ENCODE peak calls at places on chromosome 7, in six cellular contexts. I, W, X, J, N and G are unnamed samples.

GRCh38 chr7:98990356-98990755 is 112.0 kb downstream of the TRRAP start:
- DNase-seq in I (no peak), W (no peak), X (no peak), J (no peak), N (no peak), G (no peak)

GRCh38 chr7:138837627-138838026 is 39.6 kb upstream of the ATP6V0A4 start:
- DNase-seq in I (peak; percentile 2), W (no peak), X (no peak), J (no peak), N (no peak), G (no peak)

GRCh38 chr7:105802611-105803520 is 73.5 kb downstream of the ATXN7L1 start:
- DNase-seq in I (no peak), W (no peak), X (no peak), J (no peak), N (no peak), G (no peak)

GRCh38 chr7:93574646-93575554 is at the start of gene CALCR:
- DNase-seq in I (no peak), W (peak; percentile 80), X (no peak), J (no peak), N (no peak), G (peak; percentile 0)

GRCh38 chr7:39880556-39880955 is 69.5 kb upstream of the CDK13 start:
- DNase-seq in I (no peak), W (no peak), X (no peak), J (no peak), N (no peak), G (peak; percentile 1)

GRCh38 chr7:155193716-155194115 is 104.0 kb upstream of the INSIG1 start:
- DNase-seq in I (no peak), W (no peak), X (no peak), J (no peak), N (no peak), G (no peak)

GRCh38 chr7:99955247-99955646 is 20.6 kb downstream of the AZGP1 start:
- DNase-seq in I (no peak), W (no peak), X (no peak), J (peak; percentile 74), N (no peak), G (no peak)

GRCh38 chr7:26292768-26293560 is 1.3 kb downstream of the SNX10 start:
- DNase-seq in I (no peak), W (no peak), X (no peak), J (peak; percentile 5), N (no peak), G (no peak)

GRCh38 chr7:7554647-7555575 is 11.8 kb upstream of the MIOS start:
- DNase-seq in I (no peak), W (no peak), X (no peak), J (no peak), N (no peak), G (no peak)

GRCh38 chr7:22611758-22612079 is 111.7 kb upstream of the STEAP1B start:
- DNase-seq in I (no peak), W (no peak), X (no peak), J (no peak), N (no peak), G (no peak)

GRCh38 chr7:78499283-78499682 is 700.7 kb downstream of the PHTF2 start:
- DNase-seq in I (no peak), W (no peak), X (no peak), J (no peak), N (no peak), G (no peak)

GRCh38 chr7:127527561-127527960 is 57.8 kb downstream of the GCC1 start:
- DNase-seq in I (no peak), W (no peak), X (no peak), J (no peak), N (no peak), G (no peak)

GRCh38 chr7:49023345-49024330 is 99.3 kb downstream of the CDC14C start:
- DNase-seq in I (no peak), W (peak; percentile 33), X (no peak), J (no peak), N (no peak), G (no peak)

GRCh38 chr7:114818501-114818900 is 103.4 kb upstream of the MDFIC start:
- DNase-seq in I (no peak), W (no peak), X (no peak), J (peak; percentile 62), N (no peak), G (no peak)

GRCh38 chr7:100830396-100830795 is 3.1 kb upstream of the EPHB4 start:
- DNase-seq in I (no peak), W (no peak), X (no peak), J (no peak), N (no peak), G (no peak)

GRCh38 chr7:131546583-131547111 is 9.8 kb downstream of the PODXL start:
- DNase-seq in I (peak; percentile 37), W (peak; percentile 86), X (peak; percentile 13), J (peak; percentile 48), N (no peak), G (peak; percentile 23)

GRCh38 chr7:3434611-3435010 is 133.6 kb downstream of the SDK1 start:
- DNase-seq in I (no peak), W (no peak), X (no peak), J (no peak), N (no peak), G (no peak)

GRCh38 chr7:129423700-129424410 is 10.4 kb upstream of the STRIP2 start:
- DNase-seq in I (no peak), W (no peak), X (no peak), J (peak; percentile 53), N (no peak), G (no peak)

GRCh38 chr7:80145780-80146422 is 11.3 kb downstream of the GNAI1 start:
- DNase-seq in I (no peak), W (no peak), X (no peak), J (no peak), N (no peak), G (no peak)

GRCh38 chr7:110962374-110962773 is 128.6 kb upstream of the LRRN3 start:
- DNase-seq in I (no peak), W (no peak), X (no peak), J (no peak), N (no peak), G (no peak)

GRCh38 chr7:140899883-140900282 is 24.8 kb downstream of the BRAF start:
- DNase-seq in I (no peak), W (peak; percentile 37), X (no peak), J (no peak), N (no peak), G (no peak)

GRCh38 chr7:76427635-76428034 is 2.9 kb downstream of the ZP3 start:
- DNase-seq in I (no peak), W (no peak), X (no peak), J (no peak), N (no peak), G (no peak)

GRCh38 chr7:66804001-66804400 is 63.5 kb downstream of the RABGEF1 start:
- DNase-seq in I (no peak), W (no peak), X (no peak), J (no peak), N (no peak), G (no peak)

GRCh38 chr7:81684513-81685262 is 85.2 kb downstream of the HGF start:
- DNase-seq in I (peak; percentile 76), W (peak; percentile 35), X (no peak), J (peak; percentile 98), N (no peak), G (peak; percentile 98)

GRCh38 chr7:128920913-128921582 is 10.5 kb upstream of the KCP start:
- DNase-seq in I (no peak), W (no peak), X (no peak), J (no peak), N (no peak), G (no peak)

GRCh38 chr7:28939844-28940243 is 18.3 kb downstream of the TRIL start:
- DNase-seq in I (no peak), W (no peak), X (no peak), J (no peak), N (no peak), G (no peak)

GRCh38 chr7:66307591-66308215 is 102.6 kb downstream of the TPST1 start:
- DNase-seq in I (no peak), W (no peak), X (no peak), J (peak; percentile 76), N (no peak), G (no peak)

GRCh38 chr7:93231264-93231663 is 902 bp upstream of the VPS50 start:
- DNase-seq in I (no peak), W (no peak), X (no peak), J (peak; percentile 36), N (no peak), G (no peak)

GRCh38 chr7:28456037-28456436 is 43.7 kb downstream of the CREB5 start:
- DNase-seq in I (no peak), W (no peak), X (no peak), J (no peak), N (no peak), G (no peak)

GRCh38 chr7:122143376-122143750 is 686 bp downstream of the AASS start:
- DNase-seq in I (peak; percentile 5), W (no peak), X (peak; percentile 4), J (no peak), N (no peak), G (peak; percentile 15)